ENCODE peak calls at places on chromosomes 3 and 15, in nine cellular contexts. E is NCI-H1105 treated with DMSO at 0.1 percent for 48 hours, K is RPMI7951, U is stromal cell of bone marrow, B is left ventricle myocardium inferior, W is NCI-H748 treated with DMSO at 0.1 percent for 48 hours, Z is glutamatergic neuron, T is iPS-NIHi11, C is WTC11. M is an unnamed sample.

GRCh38 chr3:151330374-151330773 is 1.0 kb upstream of the P2RY13 start:
- DNase-seq in Z (no peak), W (no peak), T (no peak), E (no peak), C (no peak), K (no peak), U (no peak), B (no peak), M (no peak)

GRCh38 chr15:52368402-52368801 is 72.8 kb upstream of the MYO5C start:
- DNase-seq in K (no peak), T (no peak), E (no peak), U (no peak), Z (no peak), W (no peak), C (no peak), B (no peak), M (no peak)

GRCh38 chr3:94036909-94037507 is 8.6 kb upstream of the STX19 start:
- DNase-seq in U (peak), T (peak), W (no peak), K (peak), Z (no peak), B (no peak), E (no peak), C (no peak), M (no peak)

GRCh38 chr15:68335251-68335650 is 57.7 kb downstream of the FEM1B start:
- DNase-seq in B (peak), U (no peak), W (no peak), Z (no peak), K (peak), C (no peak), T (no peak), E (peak), M (no peak)

GRCh38 chr3:133991637-133992036 is 38.1 kb downstream of the SLCO2A1 start:
- DNase-seq in K (peak), W (no peak), T (no peak), E (no peak), U (no peak), C (no peak), B (no peak), Z (no peak), M (peak)

GRCh38 chr3:59262076-59262498 is 212.3 kb upstream of the CFAP20DC start:
- DNase-seq in C (no peak), T (no peak), W (no peak), U (no peak), E (no peak), B (no peak), K (no peak), Z (no peak), M (no peak)

GRCh38 chr15:93997071-93997658 is 234.2 kb upstream of the MCTP2 start:
- DNase-seq in E (peak), T (peak), K (peak), Z (no peak), U (no peak), C (no peak), B (no peak), W (no peak), M (no peak)

GRCh38 chr3:183576487-183577107 is 21.1 kb upstream of the KLHL6 start:
- DNase-seq in E (peak), K (no peak), W (no peak), Z (peak), C (no peak), B (no peak), U (peak), T (no peak), M (no peak)

GRCh38 chr15:76674883-76675282 is 230.3 kb downstream of the SCAPER start:
- DNase-seq in E (no peak), T (no peak), K (no peak), Z (no peak), C (no peak), B (no peak), W (no peak), U (no peak), M (no peak)

GRCh38 chr3:85005947-85006346 is 47.2 kb downstream of the CADM2 start:
- DNase-seq in K (no peak), Z (no peak), T (no peak), W (no peak), B (no peak), U (no peak), C (no peak), E (no peak), M (no peak)

GRCh38 chr3:148903022-148903442 is 37.9 kb downstream of the CPA3 start:
- DNase-seq in U (peak), E (no peak), W (no peak), B (no peak), Z (no peak), K (no peak), T (no peak), C (no peak), M (no peak)

GRCh38 chr3:126523745-126524428 is at the start of gene CHST13:
- DNase-seq in E (peak), K (peak), T (peak), W (no peak), U (peak), Z (peak), C (peak), B (peak), M (no peak)

GRCh38 chr3:126518779-126519177 is 1.2 kb upstream of the UROC1 start:
- DNase-seq in K (no peak), E (no peak), C (no peak), B (no peak), Z (no peak), U (no peak), W (no peak), T (no peak), M (no peak)

GRCh38 chr3:194730369-194730768 is 44.7 kb downstream of the FAM43A start:
- DNase-seq in Z (no peak), K (peak), T (peak), B (no peak), E (peak), U (no peak), W (peak), C (no peak), M (no peak)

GRCh38 chr3:101941253-101942039 is 92.1 kb downstream of the NFKBIZ start:
- DNase-seq in Z (no peak), W (no peak), U (no peak), C (no peak), B (no peak), T (no peak), E (no peak), K (peak), M (no peak)

GRCh38 chr3:1087066-1087555 is 5.7 kb upstream of the CNTN6 start:
- DNase-seq in W (peak), E (peak), B (no peak), T (no peak), K (peak), Z (peak), C (no peak), U (peak), M (no peak)

GRCh38 chr15:51380999-51381806 is 39.7 kb downstream of the GLDN start:
- DNase-seq in B (no peak), K (peak), E (peak), Z (peak), T (peak), C (peak), U (peak), W (peak), M (no peak)

GRCh38 chr3:107425033-107425432 is 47.8 kb downstream of the CCDC54 start:
- DNase-seq in W (no peak), Z (no peak), T (no peak), U (no peak), K (no peak), E (no peak), B (no peak), C (no peak), M (no peak)

GRCh38 chr3:135752851-135753250 is 212.7 kb upstream of the PPP2R3A start:
- DNase-seq in T (peak), B (no peak), K (peak), C (peak), W (no peak), U (no peak), E (no peak), Z (no peak), M (no peak)

GRCh38 chr3:159798951-159799350 is 189.7 kb upstream of the IL12A start:
- DNase-seq in T (no peak), C (no peak), B (no peak), Z (no peak), U (no peak), E (no peak), K (no peak), W (no peak), M (no peak)

GRCh38 chr15:25208735-25209134 is 230.1 kb downstream of the UBE3A start:
- DNase-seq in E (no peak), W (no peak), C (peak), K (no peak), T (no peak), Z (no peak), U (no peak), B (no peak), M (no peak)

GRCh38 chr15:84833447-84833846 is 16.3 kb downstream of the ALPK3 start:
- DNase-seq in W (no peak), E (no peak), U (no peak), C (no peak), T (no peak), K (peak), B (no peak), Z (no peak), M (no peak)

GRCh38 chr3:172915911-172916514 is 165.5 kb downstream of the ECT2 start:
- DNase-seq in Z (no peak), C (no peak), E (peak), K (no peak), T (peak), B (no peak), U (no peak), W (peak), M (no peak)

GRCh38 chr3:16290007-16290826 is 25.2 kb downstream of the OXNAD1 start:
- DNase-seq in C (peak), K (peak), E (peak), B (no peak), T (peak), Z (peak), U (peak), W (peak), M (peak)

GRCh38 chr3:188179006-188179966 is 25.3 kb downstream of the LPP start:
- DNase-seq in U (peak), E (no peak), W (no peak), B (peak), T (no peak), K (no peak), C (no peak), Z (no peak), M (no peak)

GRCh38 chr15:94582368-94582767 is 351.0 kb downstream of the MCTP2 start:
- DNase-seq in W (peak), Z (peak), K (peak), C (peak), B (no peak), E (no peak), U (no peak), T (peak), M (peak)

GRCh38 chr3:30112904-30113484 is 493.4 kb upstream of the TGFBR2 start:
- DNase-seq in T (no peak), C (no peak), Z (no peak), U (peak), K (peak), W (peak), B (no peak), E (peak), M (no peak)

GRCh38 chr15:80710635-80711553 is 15.8 kb downstream of the ABHD17C start:
- DNase-seq in C (no peak), W (no peak), U (no peak), Z (no peak), K (peak), T (no peak), B (no peak), E (no peak), M (no peak)

GRCh38 chr3:104992618-104993017 is 374.1 kb upstream of the ALCAM start:
- DNase-seq in E (no peak), C (no peak), Z (no peak), U (no peak), B (no peak), W (no peak), K (no peak), T (no peak), M (no peak)

GRCh38 chr3:162142511-162142910 is 645.9 kb downstream of the OTOL1 start:
- DNase-seq in Z (no peak), W (no peak), B (no peak), T (no peak), E (no peak), U (peak), C (no peak), K (peak), M (no peak)

GRCh38 chr15:53534105-53534839 is 225.2 kb downstream of the WDR72 start:
- DNase-seq in T (no peak), K (no peak), E (no peak), W (no peak), B (no peak), U (no peak), Z (no peak), C (no peak), M (no peak)

GRCh38 chr3:141153679-141153966 is 78.0 kb upstream of the PXYLP1 start:
- DNase-seq in E (no peak), C (no peak), W (no peak), U (no peak), T (no peak), K (no peak), Z (no peak), B (no peak), M (no peak)

GRCh38 chr3:128686465-128686864 is 35.8 kb upstream of the RPN1 start:
- DNase-seq in C (no peak), B (no peak), U (no peak), Z (no peak), T (no peak), W (no peak), K (no peak), E (no peak), M (no peak)

GRCh38 chr3:103195201-103195600 is 760.4 kb downstream of the ZPLD1 start:
- DNase-seq in W (no peak), E (no peak), B (no peak), K (peak), T (no peak), Z (no peak), C (no peak), U (no peak), M (no peak)

GRCh38 chr15:95556225-95556624 is 774.3 kb upstream of the NR2F2 start:
- DNase-seq in W (no peak), E (no peak), Z (no peak), U (no peak), B (no peak), T (no peak), C (no peak), K (no peak), M (no peak)

GRCh38 chr15:68704496-68705021 is 116.1 kb downstream of the ANP32A start:
- DNase-seq in C (no peak), E (no peak), W (no peak), U (peak), K (no peak), B (peak), Z (no peak), T (peak), M (no peak)

GRCh38 chr15:71048913-71049675 is 66.2 kb upstream of the THSD4 start:
- DNase-seq in W (no peak), K (peak), E (no peak), B (no peak), U (peak), T (no peak), C (no peak), Z (no peak), M (no peak)

GRCh38 chr15:56758770-56759449 is 25.6 kb upstream of the ZNF280D start:
- DNase-seq in C (no peak), B (no peak), W (no peak), K (peak), E (no peak), Z (no peak), T (no peak), U (no peak), M (no peak)